ENCODE peak calls at places on chromosomes 4 and X, in nine cellular contexts. V is endothelial cell, Z is ACHN, P is choroid plexus epithelial cell, T is fibroblast of the conjunctiva, N is amniotic stem cell, K is EH, R is GM10248, U is cardiac fibroblast. H is an unnamed sample.
A peak's percentile ranks its signal among the peaks of the same experiment; 100 is the strongest.

GRCh38 chr4:167943872-167944505 is 148.3 kb upstream of the ANXA10 start:
- DNase-seq in Z (no peak), R (no peak), U (peak; percentile 50), P (no peak), K (no peak), N (no peak), T (no peak), V (no peak), H (no peak)

GRCh38 chrX:150870059-150870458 is 28.4 kb downstream of the CD99L2 start:
- DNase-seq in R (no peak), T (no peak), Z (no peak), P (no peak), V (no peak), K (no peak), N (no peak), U (no peak), H (no peak)

GRCh38 chrX:16828126-16828908 is 41.8 kb downstream of the RBBP7 start:
- DNase-seq in P (peak; percentile 96), N (no peak), V (no peak), R (no peak), T (peak; percentile 67), K (peak; percentile 66), U (peak; percentile 88), Z (no peak), H (peak; percentile 35)

GRCh38 chrX:2628751-2629315 is 62.3 kb upstream of the CD99 start:
- DNase-seq in R (no peak), K (no peak), U (no peak), T (no peak), N (no peak), V (no peak), Z (no peak), P (no peak), H (no peak)

GRCh38 chr4:132863619-132864018 is 285.5 kb upstream of the PCDH10 start:
- DNase-seq in T (no peak), V (no peak), R (no peak), P (no peak), U (no peak), N (no peak), Z (no peak), K (no peak), H (no peak)

GRCh38 chr4:153488719-153489384 is 22.7 kb downstream of the TMEM131L start:
- DNase-seq in N (no peak), T (no peak), U (peak; percentile 21), P (no peak), K (no peak), V (no peak), Z (no peak), R (peak; percentile 38), H (peak; percentile 67)

GRCh38 chrX:40074959-40075332 is 22.8 kb downstream of the BCOR start:
- DNase-seq in N (no peak), R (no peak), T (no peak), P (no peak), K (no peak), Z (no peak), V (no peak), U (no peak), H (no peak)

GRCh38 chr4:127000846-127001245 is 631.9 kb upstream of the INTU start:
- DNase-seq in U (no peak), T (no peak), V (no peak), K (no peak), N (no peak), P (no peak), Z (no peak), R (no peak), H (no peak)

GRCh38 chrX:136652822-136653723 is 5.1 kb downstream of the CD40LG start:
- DNase-seq in T (no peak), Z (no peak), V (no peak), N (no peak), K (no peak), U (peak; percentile 0), P (peak; percentile 7), R (no peak), H (no peak)

GRCh38 chr4:84803720-84804119 is 162.8 kb downstream of the WDFY3 start:
- DNase-seq in R (no peak), T (no peak), U (peak; percentile 54), Z (no peak), P (peak; percentile 17), V (no peak), N (no peak), K (peak; percentile 12), H (no peak)

GRCh38 chr4:152778656-152779512 is 646 bp downstream of the TIGD4 start:
- DNase-seq in T (no peak), V (peak; percentile 28), Z (peak; percentile 23), R (peak; percentile 25), K (peak; percentile 23), U (peak; percentile 29), P (peak; percentile 25), N (no peak), H (no peak)

GRCh38 chr4:25180524-25181131 is 20.4 kb upstream of the SEPSECS start:
- DNase-seq in P (peak; percentile 75), Z (peak; percentile 55), R (peak; percentile 42), T (no peak), V (peak; percentile 19), N (no peak), U (peak; percentile 70), K (peak; percentile 61), H (no peak)

GRCh38 chr4:4377683-4378082 is 9.2 kb upstream of the NSG1 start:
- DNase-seq in P (no peak), N (no peak), V (no peak), T (no peak), R (no peak), U (peak; percentile 54), Z (no peak), K (no peak), H (peak; percentile 47)

GRCh38 chr4:74365761-74366160 is 816 bp downstream of the EREG start:
- DNase-seq in R (no peak), N (no peak), P (peak; percentile 10), K (peak; percentile 19), T (peak; percentile 10), V (no peak), Z (peak; percentile 43), U (no peak), H (no peak)

GRCh38 chr4:77352192-77352591 is 195.2 kb downstream of the CCNG2 start:
- DNase-seq in Z (no peak), K (no peak), V (no peak), T (no peak), U (no peak), P (no peak), N (no peak), R (no peak), H (no peak)

GRCh38 chrX:20374866-20375530 is 108.3 kb upstream of the RPS6KA3 start:
- DNase-seq in Z (no peak), N (no peak), K (no peak), U (no peak), R (no peak), T (no peak), P (no peak), V (no peak), H (no peak)

GRCh38 chr4:789571-790465 is 36.1 kb downstream of the CPLX1 start:
- DNase-seq in T (no peak), U (no peak), R (no peak), K (no peak), Z (no peak), V (no peak), P (no peak), N (no peak), H (no peak)

H was measured in heart left ventricle.